ENCODE peak calls at places on chromosomes 6 and 20, in five cellular contexts. G, C, N, B and T are unnamed samples.

GRCh38 chr6:107763959-107764358 is 60.2 kb downstream of the SCML4 start:
- DNase-seq in N (no peak), C (no peak), G (no peak), B (peak; percentile 53), T (no peak)

GRCh38 chr6:72296375-72296774 is 325.5 kb upstream of the KCNQ5 start:
- DNase-seq in C (no peak), N (no peak), B (no peak), G (no peak), T (no peak)

GRCh38 chr6:134138226-134138975 is 86.0 kb upstream of the SLC2A12 start:
- DNase-seq in G (no peak), C (no peak), B (peak; percentile 55), N (no peak), T (no peak)

GRCh38 chr6:155107432-155108069 is 112.4 kb downstream of the TIAM2 start:
- DNase-seq in G (no peak), B (no peak), C (no peak), N (no peak), T (no peak)

GRCh38 chr20:22775671-22776139 is 191.3 kb upstream of the FOXA2 start:
- DNase-seq in B (peak; percentile 65), N (no peak), C (no peak), G (no peak), T (no peak)

GRCh38 chr6:134282816-134283215 is 35.1 kb downstream of the SGK1 start:
- DNase-seq in N (no peak), C (no peak), G (no peak), B (no peak), T (no peak)

GRCh38 chr20:25325073-25325472 is 65.6 kb downstream of the ABHD12 start:
- DNase-seq in B (no peak), G (no peak), N (no peak), C (no peak), T (no peak)

GRCh38 chr6:77172578-77172977 is 290.7 kb downstream of the HTR1B start:
- DNase-seq in G (no peak), B (no peak), C (no peak), N (no peak), T (no peak)

GRCh38 chr20:56222201-56222600 is 26.3 kb upstream of the MC3R start:
- DNase-seq in C (no peak), B (no peak), G (no peak), N (no peak), T (no peak)

GRCh38 chr20:61934716-61935530 is 130.8 kb downstream of the TAF4 start:
- DNase-seq in B (peak; percentile 46), G (no peak), C (no peak), N (no peak), T (no peak)